ENCODE peak calls at places on chromosomes 13 and 19, in four cellular contexts. R is NCI-H2081; W is stimulated activated CD4-positive, alpha-beta T cell treated with anti-CD3 and anti-CD28 coated beads, Interleukin-1b, Interleukin-23, amount 100 ng/mL, for 1 hour; C is cortex of kidney. P is an unnamed sample.
A peak's percentile ranks its signal among the peaks of the same experiment; 100 is the strongest.

GRCh38 chr13:46295531-46296464 is 84.1 kb downstream of the LRRC63 start:
- DNase-seq in R (no peak), C (no peak), W (no peak), P (no peak)

GRCh38 chr13:47215741-47216140 is 318.9 kb upstream of the HTR2A start:
- DNase-seq in R (no peak), W (no peak), C (no peak), P (no peak)

GRCh38 chr13:62130016-62130970 is 714.6 kb upstream of the PCDH20 start:
- DNase-seq in W (no peak), C (no peak), R (no peak), P (no peak)

GRCh38 chr19:31263317-31263716 is 85.9 kb downstream of the TSHZ3 start:
- DNase-seq in R (no peak), W (no peak), C (no peak), P (no peak)

GRCh38 chr13:95301947-95302386 is 716 bp upstream of the ABCC4 start:
- DNase-seq in W (no peak), C (no peak), R (no peak), P (no peak)

GRCh38 chr13:24063281-24063851 is 97.2 kb upstream of the SPATA13 start:
- DNase-seq in W (no peak), C (no peak), R (no peak), P (no peak)

GRCh38 chr13:53075356-53076041 is 46.9 kb downstream of the OLFM4 start:
- DNase-seq in W (no peak), C (no peak), R (no peak), P (no peak)

GRCh38 chr13:32022292-32022691 is 9.3 kb upstream of the FRY start:
- DNase-seq in W (no peak), R (no peak), C (no peak), P (no peak)

GRCh38 chr19:10701955-10702307 is 692 bp downstream of the QTRT1 start:
- DNase-seq in C (no peak), R (peak; percentile 24), W (no peak), P (no peak)

GRCh38 chr19:48780684-48781391 is 25.5 kb downstream of the FGF21 start:
- DNase-seq in W (no peak), C (no peak), R (no peak), P (peak; percentile 86)

GRCh38 chr13:114050536-114051450 is 76.9 kb upstream of the C13orf46 start:
- DNase-seq in W (no peak), R (no peak), C (no peak), P (no peak)

GRCh38 chr13:95745752-95746151 is 68.8 kb downstream of the DNAJC3 start:
- DNase-seq in W (no peak), R (no peak), C (no peak), P (no peak)

GRCh38 chr13:94419304-94419943 is 60.1 kb downstream of the DCT start:
- DNase-seq in C (no peak), R (no peak), W (no peak), P (no peak)

GRCh38 chr19:53076984-53077383 is 26.2 kb downstream of the ZNF160 start:
- DNase-seq in W (no peak), R (no peak), C (no peak), P (peak; percentile 41)

GRCh38 chr13:24381539-24382265 is 72.3 kb downstream of the C1QTNF9 start:
- DNase-seq in C (no peak), R (no peak), W (no peak), P (no peak)

GRCh38 chr13:47499358-47500150 is 501.5 kb downstream of the SUCLA2 start:
- DNase-seq in W (no peak), C (no peak), R (no peak), P (no peak)

GRCh38 chr13:30714629-30715028 is 20.7 kb upstream of the ALOX5AP start:
- DNase-seq in R (no peak), C (no peak), W (no peak), P (no peak)

GRCh38 chr13:49731766-49732165 is 40.5 kb upstream of the EBPL start:
- DNase-seq in C (no peak), R (no peak), W (no peak), P (no peak)

GRCh38 chr19:46081928-46082727 is 41.3 kb upstream of the IGFL4 start:
- DNase-seq in W (no peak), C (no peak), R (no peak), P (peak; percentile 51)

GRCh38 chr19:7602240-7602934 is 6.7 kb downstream of the CAMSAP3 start:
- DNase-seq in R (no peak), C (no peak), W (no peak), P (no peak)

GRCh38 chr13:91045351-91046034 is 302.0 kb upstream of the MIR17HG start:
- DNase-seq in W (no peak), R (peak; percentile 0), C (no peak), P (no peak)

GRCh38 chr13:89951341-89951740 is 1396.1 kb upstream of the MIR17HG start:
- DNase-seq in W (no peak), R (no peak), C (no peak), P (peak; percentile 12)

P was measured in Caco-2.